ENCODE peak calls at places on chromosomes 11 and 22, in four cellular contexts. U is gastrocnemius medialis, Z is IMR-90, A is H1. F is an unnamed sample.

GRCh38 chr22:41991111-41991510 is 7.5 kb upstream of the WBP2NL start:
- DNase-seq in U (no peak), Z (no peak), A (no peak), F (peak)

GRCh38 chr11:66957971-66958231 is 282 bp downstream of the PC start:
- DNase-seq in U (no peak), A (no peak), Z (no peak), F (no peak)

GRCh38 chr11:128548655-128549255 is 38.6 kb downstream of the ETS1 start:
- DNase-seq in U (peak), A (no peak), Z (peak), F (no peak)

GRCh38 chr22:46410291-46410808 is 74.8 kb downstream of the TRMU start:
- DNase-seq in A (no peak), U (no peak), Z (no peak), F (no peak)

GRCh38 chr11:116086426-116086825 is 582.2 kb upstream of the CADM1 start:
- DNase-seq in U (no peak), A (no peak), Z (no peak), F (no peak)

GRCh38 chr22:47351836-47352579 is 589.6 kb downstream of the TBC1D22A start:
- DNase-seq in A (no peak), U (no peak), Z (no peak), F (peak)

GRCh38 chr11:122592641-122593040 is 62.9 kb upstream of the UBASH3B start:
- DNase-seq in Z (no peak), A (no peak), U (no peak), F (no peak)

GRCh38 chr22:43844560-43845545 is 17.5 kb downstream of the SULT4A1 start:
- DNase-seq in Z (no peak), U (peak), A (no peak), F (no peak)

GRCh38 chr11:79308429-79308828 is 132.4 kb downstream of the TENM4 start:
- DNase-seq in A (no peak), U (no peak), Z (no peak), F (no peak)

GRCh38 chr11:100833276-100833675 is 146.2 kb downstream of the ARHGAP42 start:
- DNase-seq in A (no peak), Z (no peak), U (no peak), F (no peak)

GRCh38 chr11:121755191-121755590 is 302.4 kb upstream of the SORL1-AS1 start:
- DNase-seq in U (no peak), Z (no peak), A (no peak), F (no peak)

GRCh38 chr11:17407575-17407974 is 19.1 kb upstream of the KCNJ11 start:
- DNase-seq in Z (no peak), U (no peak), A (no peak), F (no peak)

GRCh38 chr11:128467610-128468041 is 119.7 kb downstream of the ETS1 start:
- DNase-seq in A (peak), U (peak), Z (peak), F (peak)

GRCh38 chr11:118924591-118925585 is 838 bp downstream of the BCL9L start:
- DNase-seq in A (no peak), U (peak), Z (peak), F (peak)
- TF ChIP-seq POLR2A in A (no peak), U (peak), Z (peak), F (no peak)

GRCh38 chr11:2928605-2929510 is at the start of gene PHLDA2:
- DNase-seq in U (no peak), A (no peak), Z (peak), F (peak)
- TF ChIP-seq CTCF in U (no peak), A (no peak), Z (peak), F (no peak)

GRCh38 chr11:103604310-103604709 is 432.1 kb upstream of the DDI1 start:
- DNase-seq in U (no peak), A (no peak), Z (no peak), F (no peak)

GRCh38 chr11:103608566-103608965 is 427.9 kb upstream of the DDI1 start:
- DNase-seq in U (no peak), Z (peak), A (no peak), F (no peak)

GRCh38 chr11:103610435-103610834 is 426.0 kb upstream of the DDI1 start:
- DNase-seq in Z (no peak), U (no peak), A (no peak), F (no peak)

GRCh38 chr11:103609117-103610066 is 427.0 kb upstream of the DDI1 start:
- DNase-seq in Z (peak), A (no peak), U (no peak), F (no peak)
- TF ChIP-seq POLR2A in Z (no peak), A (no peak), U (no peak), F (no peak)

DNA sequence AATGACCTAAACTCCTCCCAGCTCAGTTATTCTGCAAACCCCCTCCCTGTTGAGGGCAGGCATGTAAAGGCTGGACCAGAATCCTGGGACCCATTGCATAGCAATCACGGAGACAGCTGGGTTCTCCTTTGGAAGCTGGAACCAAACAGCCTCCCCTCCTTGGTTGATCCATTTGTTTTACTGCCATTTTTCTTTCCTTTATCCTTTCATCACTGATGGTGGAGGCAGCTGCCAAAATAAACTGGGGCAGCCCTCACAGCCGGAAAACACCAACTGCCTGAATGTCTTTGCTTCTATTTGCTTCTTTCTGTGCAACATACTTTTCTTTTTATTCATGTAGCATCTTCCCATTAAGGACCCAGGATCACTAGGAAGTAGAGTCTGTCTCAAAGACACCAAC is 150.0 kb upstream of the SYT13 start:
- DNase-seq in A (no peak), Z (no peak), U (no peak), F (no peak)
- TF ChIP-seq CTCF in A (no peak), Z (no peak), U (no peak), F (no peak)

DNA sequence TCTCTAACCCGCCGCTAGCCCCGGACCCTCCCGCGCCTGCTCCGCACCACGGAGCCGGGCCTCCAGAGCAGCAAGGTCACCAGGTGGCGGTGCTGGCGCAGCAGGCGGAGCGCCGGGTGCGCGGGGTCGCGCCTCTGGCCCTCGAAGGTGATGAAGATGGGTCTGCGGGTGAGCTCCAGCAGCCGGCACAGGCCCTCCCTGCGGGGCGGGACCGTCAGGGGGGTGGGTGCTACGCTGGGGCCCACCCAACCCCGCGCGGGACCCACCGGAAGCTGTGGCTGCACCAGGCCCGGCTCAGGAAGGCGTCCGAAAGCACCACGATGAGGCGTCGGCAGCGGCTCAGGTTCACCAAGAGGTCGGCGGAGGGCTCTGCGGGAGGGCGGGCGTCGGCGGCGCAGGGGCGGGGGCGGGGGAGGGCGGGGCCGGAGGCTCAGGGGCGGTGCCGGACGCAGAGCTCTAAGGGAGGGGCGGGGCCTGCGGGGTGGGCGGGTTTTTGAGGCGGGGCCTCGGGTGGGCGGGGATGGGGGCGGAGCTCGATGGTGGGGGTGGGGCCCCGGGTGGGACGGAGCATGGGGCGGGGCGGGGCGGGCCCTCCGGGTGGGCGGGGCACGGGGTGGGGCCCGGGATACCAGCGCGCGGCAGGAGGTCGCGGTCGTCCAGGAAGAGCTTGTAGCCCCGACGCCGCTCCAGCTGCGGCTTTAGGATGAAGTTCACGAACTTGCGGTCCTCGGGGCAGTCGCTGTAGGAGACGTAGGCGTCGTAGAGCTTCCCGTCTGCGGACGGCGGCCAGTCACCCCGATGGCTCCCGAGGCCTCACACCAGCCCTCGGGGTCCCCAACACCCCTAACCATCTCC is 7.8 kb downstream of the SIGIRR start:
- DNase-seq in U (peak), A (peak), Z (peak), F (peak)
- TF ChIP-seq POLR2A in U (no peak), A (no peak), Z (no peak), F (no peak)